ENCODE peak calls at places on chromosomes 12 and 14, in four cellular contexts. One of them, this sample, is unnamed.

GRCh38 chr14:58426819-58427288 is 477 bp downstream of the TIMM9 start:
- DNase-seq in HCT116: no peak
- DNase-seq in fibroblast of pulmonary artery: peak; percentile 75
- DNase-seq in IMR-90: peak; percentile 65
- DNase-seq in this sample: peak; percentile 80

GRCh38 chr14:83991666-83992065 is 1538.3 kb upstream of the FLRT2 start:
- DNase-seq in HCT116: no peak
- DNase-seq in fibroblast of pulmonary artery: no peak
- DNase-seq in IMR-90: peak; percentile 54
- DNase-seq in this sample: no peak

GRCh38 chr12:93177208-93178153 is 200.2 kb upstream of the NUDT4 start:
- DNase-seq in HCT116: no peak
- DNase-seq in fibroblast of pulmonary artery: peak; percentile 74
- DNase-seq in IMR-90: no peak
- DNase-seq in this sample: peak; percentile 85

GRCh38 chr12:51048601-51049369 is 658 bp downstream of the LETMD1 start:
- DNase-seq in HCT116: no peak
- DNase-seq in fibroblast of pulmonary artery: no peak
- DNase-seq in IMR-90: no peak
- DNase-seq in this sample: no peak

GRCh38 chr12:49334226-49334625 is 2.8 kb downstream of the C1QL4 start:
- DNase-seq in HCT116: no peak
- DNase-seq in fibroblast of pulmonary artery: no peak
- DNase-seq in IMR-90: no peak
- DNase-seq in this sample: no peak

GRCh38 chr14:39988939-39989338 is 556.7 kb upstream of the FBXO33 start:
- DNase-seq in HCT116: peak; percentile 43
- DNase-seq in fibroblast of pulmonary artery: peak; percentile 57
- DNase-seq in IMR-90: no peak
- DNase-seq in this sample: peak; percentile 22

GRCh38 chr12:106227641-106228319 is 20.0 kb downstream of the CKAP4 start:
- DNase-seq in HCT116: no peak
- DNase-seq in fibroblast of pulmonary artery: peak; percentile 42
- DNase-seq in IMR-90: no peak
- DNase-seq in this sample: peak; percentile 77

GRCh38 chr14:46571970-46572369 is 79.6 kb downstream of the RPL10L start:
- DNase-seq in HCT116: no peak
- DNase-seq in fibroblast of pulmonary artery: peak; percentile 22
- DNase-seq in IMR-90: no peak
- DNase-seq in this sample: peak; percentile 10

GRCh38 chr14:59305836-59306555 is 117.5 kb downstream of the DAAM1 start:
- DNase-seq in HCT116: no peak
- DNase-seq in fibroblast of pulmonary artery: peak; percentile 64
- DNase-seq in IMR-90: peak; percentile 84
- DNase-seq in this sample: peak; percentile 60

GRCh38 chr14:72617391-72618011 is 276.4 kb downstream of the DPF3 start:
- DNase-seq in HCT116: no peak
- DNase-seq in fibroblast of pulmonary artery: no peak
- DNase-seq in IMR-90: no peak
- DNase-seq in this sample: peak; percentile 33

GRCh38 chr12:115752913-115753726 is 524.4 kb downstream of the MED13L start:
- DNase-seq in HCT116: peak; percentile 42
- DNase-seq in fibroblast of pulmonary artery: peak; percentile 86
- DNase-seq in IMR-90: peak; percentile 77
- DNase-seq in this sample: peak; percentile 84

GRCh38 chr12:26798013-26798412 is 35.0 kb downstream of the ITPR2 start:
- DNase-seq in HCT116: no peak
- DNase-seq in fibroblast of pulmonary artery: peak; percentile 45
- DNase-seq in IMR-90: peak; percentile 92
- DNase-seq in this sample: peak; percentile 32

GRCh38 chr14:65704412-65704811 is 291.9 kb downstream of the FUT8 start:
- DNase-seq in HCT116: no peak
- DNase-seq in fibroblast of pulmonary artery: peak; percentile 57
- DNase-seq in IMR-90: peak; percentile 75
- DNase-seq in this sample: peak; percentile 56

GRCh38 chr14:76874734-76875133 is 48.5 kb downstream of the LRRC74A start:
- DNase-seq in HCT116: no peak
- DNase-seq in fibroblast of pulmonary artery: no peak
- DNase-seq in IMR-90: no peak
- DNase-seq in this sample: no peak

GRCh38 chr14:76880432-76880831 is 54.2 kb downstream of the LRRC74A start:
- DNase-seq in HCT116: no peak
- DNase-seq in fibroblast of pulmonary artery: no peak
- DNase-seq in IMR-90: no peak
- DNase-seq in this sample: no peak

GRCh38 chr14:76872796-76873432 is 46.7 kb downstream of the LRRC74A start:
- DNase-seq in HCT116: no peak
- DNase-seq in fibroblast of pulmonary artery: peak; percentile 60
- DNase-seq in IMR-90: peak; percentile 35
- DNase-seq in this sample: peak; percentile 58

GRCh38 chr14:76877871-76878270 is 51.7 kb downstream of the LRRC74A start:
- DNase-seq in HCT116: no peak
- DNase-seq in fibroblast of pulmonary artery: no peak
- DNase-seq in IMR-90: no peak
- DNase-seq in this sample: no peak

GRCh38 chr14:76876076-76876475 is 49.9 kb downstream of the LRRC74A start:
- DNase-seq in HCT116: peak; percentile 81
- DNase-seq in fibroblast of pulmonary artery: peak; percentile 83
- DNase-seq in IMR-90: peak; percentile 73
- DNase-seq in this sample: peak; percentile 81
- TF ChIP-seq CTCF in HCT116: peak; percentile 96
- TF ChIP-seq CTCF in fibroblast of pulmonary artery: peak; percentile 98
- TF ChIP-seq CTCF in IMR-90: peak; percentile 99
- TF ChIP-seq CTCF in this sample: peak; percentile 98

DNA sequence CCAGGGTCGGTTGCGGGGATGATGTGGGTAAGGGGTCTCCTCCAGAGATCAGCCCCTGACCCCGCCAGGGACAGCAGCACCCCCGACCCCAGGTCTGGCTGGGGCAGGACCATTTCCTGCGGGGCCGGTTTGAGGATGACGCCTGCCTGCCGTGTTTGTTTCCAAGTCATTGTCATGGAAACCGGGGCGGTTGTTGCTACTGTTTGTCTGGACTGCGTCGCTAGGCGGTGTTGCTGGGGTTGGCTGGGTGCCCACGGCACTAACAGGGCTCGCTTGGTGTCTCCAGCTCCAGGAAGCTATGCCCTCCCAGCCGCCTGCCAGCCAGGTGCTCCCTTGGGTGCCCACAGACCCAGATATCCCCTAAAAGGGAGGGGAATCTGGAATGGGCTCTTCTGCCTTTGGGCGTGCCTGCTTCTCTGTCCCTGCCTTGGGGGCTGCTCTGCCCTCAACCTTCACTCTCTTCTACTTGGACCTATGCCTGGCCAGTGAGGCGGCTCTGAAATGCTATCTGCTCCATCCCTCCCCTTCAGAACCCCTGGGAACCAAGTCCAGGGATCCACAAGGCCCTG is 4.7 kb upstream of the CRIP1 start:
- DNase-seq in HCT116: peak; percentile 95
- DNase-seq in fibroblast of pulmonary artery: peak; percentile 99
- DNase-seq in IMR-90: peak; percentile 95
- DNase-seq in this sample: peak; percentile 99
- H3K4me3 ChIP-seq in HCT116: peak overlapping the region; percentile 54
- H3K4me3 ChIP-seq in fibroblast of pulmonary artery: no peak overlapping the region
- H3K4me3 ChIP-seq in IMR-90: no peak overlapping the region
- H3K4me3 ChIP-seq in this sample: peak overlapping the region; percentile 0

DNA sequence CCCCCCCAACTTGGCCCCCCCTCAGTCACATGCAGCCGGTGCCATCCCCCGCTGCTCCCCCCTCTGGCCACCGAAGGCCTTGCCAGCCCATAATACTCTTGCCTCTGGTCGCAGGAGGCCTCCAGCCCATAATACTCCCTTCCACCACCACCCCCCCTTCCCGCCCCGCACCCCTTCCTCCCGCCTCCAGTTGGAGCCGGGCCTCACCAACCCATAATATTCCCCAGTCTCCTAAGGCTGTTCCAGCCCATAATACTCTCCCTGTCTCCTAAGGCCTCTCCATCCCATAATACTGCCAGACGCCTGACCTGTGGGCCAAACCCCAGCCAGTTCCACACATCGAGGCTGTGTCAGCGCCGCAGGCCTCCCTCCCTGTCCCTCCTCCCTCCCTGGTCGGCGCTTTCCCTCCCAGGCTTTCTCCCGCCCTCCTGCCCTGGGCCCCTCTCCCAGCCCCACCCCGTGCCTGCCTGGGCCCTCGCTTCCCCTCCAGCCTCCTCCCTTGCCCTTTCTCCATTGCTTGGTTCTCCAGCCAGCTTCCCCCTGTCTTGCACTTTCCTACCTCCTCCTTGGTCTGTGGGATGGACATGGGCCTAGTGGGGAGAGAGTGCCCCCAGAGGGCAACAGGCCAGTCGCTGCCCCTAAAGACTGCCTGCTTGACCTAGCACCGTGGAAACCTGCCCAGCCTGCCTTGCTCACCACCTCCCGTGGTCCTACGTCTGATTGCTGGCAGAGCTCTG is 6.8 kb upstream of the CHD4 start:
- DNase-seq in HCT116: peak; percentile 95
- DNase-seq in fibroblast of pulmonary artery: peak; percentile 98
- DNase-seq in IMR-90: peak; percentile 99
- DNase-seq in this sample: peak; percentile 98
- TF ChIP-seq CTCF in HCT116: no peak
- TF ChIP-seq CTCF in fibroblast of pulmonary artery: peak; percentile 14
- TF ChIP-seq CTCF in IMR-90: peak; percentile 8
- TF ChIP-seq CTCF in this sample: no peak

DNA sequence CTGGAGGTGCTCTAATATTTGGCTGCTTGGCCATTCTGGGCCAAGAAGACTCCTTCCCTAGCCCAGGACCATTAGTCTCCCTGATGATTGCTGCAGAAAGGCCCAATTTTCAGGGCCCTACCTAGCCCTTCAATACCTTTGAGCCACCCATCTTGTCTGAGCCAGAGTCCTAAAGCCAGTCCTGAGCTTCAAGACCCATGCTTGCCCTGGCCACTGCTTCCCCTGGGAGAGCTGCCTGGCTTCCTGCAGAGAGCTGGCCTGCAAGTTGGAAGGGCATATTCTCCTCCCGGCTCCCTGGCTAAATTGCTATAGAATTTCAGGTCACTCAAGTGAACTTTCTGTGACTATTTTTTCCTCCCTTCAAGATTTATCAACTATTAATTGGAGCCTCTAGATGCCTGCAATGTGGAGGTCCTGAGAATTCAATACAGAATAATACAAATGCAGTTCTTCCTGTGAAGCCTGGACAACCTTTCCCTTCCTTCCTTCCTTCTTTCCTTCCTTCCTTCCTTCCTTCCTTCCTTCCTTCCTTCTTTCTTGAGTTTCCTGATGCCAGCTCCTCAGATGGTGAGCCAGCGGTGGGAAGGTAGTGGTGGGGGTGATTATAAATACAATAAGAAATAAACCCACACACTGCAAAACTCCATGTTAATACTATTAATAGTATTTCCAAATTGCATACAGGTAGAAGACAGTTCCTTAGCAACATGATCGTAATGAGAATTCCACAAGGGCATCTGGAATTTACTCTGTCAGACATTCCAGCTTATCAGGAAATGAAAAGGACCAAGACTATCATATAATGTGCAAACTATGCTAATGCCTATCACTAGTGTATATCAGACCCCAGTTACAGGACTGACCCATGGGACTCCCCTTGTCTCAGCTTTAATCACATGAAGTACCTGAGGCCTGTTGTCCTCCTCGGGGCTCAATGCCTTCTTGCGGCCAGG is 108.1 kb downstream of the ZFP36L1 start:
- DNase-seq in HCT116: no peak
- DNase-seq in fibroblast of pulmonary artery: no peak
- DNase-seq in IMR-90: no peak
- DNase-seq in this sample: no peak
- H3K4me3 ChIP-seq in HCT116: no peak overlapping the region
- H3K4me3 ChIP-seq in fibroblast of pulmonary artery: no peak overlapping the region
- H3K4me3 ChIP-seq in IMR-90: no peak overlapping the region
- H3K4me3 ChIP-seq in this sample: no peak overlapping the region

GRCh38 chr14:32883189-32883588 is 55.5 kb upstream of the NPAS3 start:
- DNase-seq in HCT116: no peak
- DNase-seq in fibroblast of pulmonary artery: no peak
- DNase-seq in IMR-90: no peak
- DNase-seq in this sample: no peak
- TF ChIP-seq CTCF in HCT116: no peak
- TF ChIP-seq CTCF in fibroblast of pulmonary artery: no peak
- TF ChIP-seq CTCF in IMR-90: no peak
- TF ChIP-seq CTCF in this sample: no peak

DNA sequence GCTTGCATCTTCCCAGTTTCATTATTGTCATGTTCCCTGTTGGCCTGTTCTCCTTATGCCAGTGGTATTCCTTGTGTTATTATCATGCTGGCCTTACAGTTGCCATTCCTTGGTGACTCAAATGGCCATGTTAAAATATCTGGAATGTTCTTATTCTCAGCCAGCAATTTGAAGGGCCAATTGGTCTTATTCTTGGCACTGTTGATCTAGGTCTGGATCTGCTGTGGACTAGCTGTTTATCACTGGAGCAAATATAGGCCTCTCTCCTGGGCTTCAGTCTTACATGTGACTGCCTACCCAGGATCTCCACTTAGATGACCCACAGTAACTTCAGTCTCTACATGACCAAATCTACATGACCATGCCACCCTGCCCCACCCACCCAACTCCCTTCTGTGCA is 5.4 kb downstream of the CIPC start:
- DNase-seq in HCT116: no peak
- DNase-seq in fibroblast of pulmonary artery: no peak
- DNase-seq in IMR-90: no peak
- DNase-seq in this sample: no peak
- H3K4me3 ChIP-seq in HCT116: no peak overlapping the region
- H3K4me3 ChIP-seq in fibroblast of pulmonary artery: no peak overlapping the region
- H3K4me3 ChIP-seq in IMR-90: no peak overlapping the region
- H3K4me3 ChIP-seq in this sample: no peak overlapping the region